ENCODE peak calls at places on chromosome 19, in six cellular contexts. R, S, T, B, H and C are unnamed samples.

GRCh38 chr19:14168259-14168972 is 32.0 kb upstream of the ASF1B start:
- DNase-seq in R (no peak), T (no peak), B (no peak), S (no peak), H (no peak), C (no peak)

GRCh38 chr19:55545913-55546495 is 661 bp upstream of the SBK3 start:
- DNase-seq in S (no peak), T (no peak), R (no peak), B (no peak), H (no peak), C (no peak)

GRCh38 chr19:29083863-29084262 is 129.1 kb downstream of the UQCRFS1 start:
- DNase-seq in R (no peak), H (no peak), B (no peak), S (no peak), T (no peak), C (no peak)

GRCh38 chr19:55118401-55118991 is 1.1 kb upstream of the PPP1R12C start:
- DNase-seq in S (peak; percentile 34), R (peak; percentile 34), T (no peak), B (no peak), H (peak; percentile 70), C (no peak)

GRCh38 chr19:55346725-55347441 is 7.2 kb downstream of the KMT5C start:
- DNase-seq in R (no peak), S (no peak), B (no peak), H (no peak), T (no peak), C (no peak)

GRCh38 chr19:15248648-15249559 is 16.7 kb upstream of the EPHX3 start:
- DNase-seq in S (peak; percentile 98), R (peak; percentile 91), B (no peak), H (peak; percentile 83), T (peak; percentile 74), C (no peak)

GRCh38 chr19:49058592-49058991 is 1.0 kb upstream of the CGB7 start:
- DNase-seq in H (no peak), R (no peak), T (no peak), S (peak; percentile 64), B (no peak), C (no peak)

GRCh38 chr19:13843104-13843921 is 33.6 kb upstream of the NANOS3 start:
- DNase-seq in R (peak; percentile 71), T (peak; percentile 64), S (peak; percentile 76), B (no peak), H (peak; percentile 71), C (no peak)

GRCh38 chr19:4923379-4923747 is 14.1 kb downstream of the UHRF1 start:
- DNase-seq in B (no peak), S (no peak), T (no peak), H (no peak), R (no peak), C (no peak)

GRCh38 chr19:38956264-38956663 is 19.3 kb downstream of the FBXO17 start:
- DNase-seq in B (no peak), S (no peak), H (no peak), T (no peak), R (no peak), C (no peak)

GRCh38 chr19:6402834-6403608 is 10.1 kb upstream of the GTF2F1 start:
- DNase-seq in R (peak; percentile 88), B (no peak), H (peak; percentile 90), T (no peak), S (peak; percentile 69), C (no peak)

GRCh38 chr19:41172297-41173164 is 20.5 kb upstream of the CYP2S1 start:
- DNase-seq in R (no peak), S (no peak), T (no peak), B (no peak), H (no peak), C (no peak)

GRCh38 chr19:1245468-1245867 is 2.9 kb upstream of the MIDN start:
- DNase-seq in T (no peak), B (no peak), R (no peak), S (no peak), H (peak; percentile 53), C (no peak)

GRCh38 chr19:32718286-32718685 is 1.3 kb upstream of the TDRD12 start:
- DNase-seq in H (no peak), S (no peak), B (no peak), R (no peak), T (no peak), C (no peak)

GRCh38 chr19:45336696-45337251 is 3.8 kb upstream of the KLC3 start:
- DNase-seq in B (no peak), T (no peak), R (no peak), S (no peak), H (no peak), C (no peak)

GRCh38 chr19:13597625-13598024 is 91.3 kb upstream of the CACNA1A start:
- DNase-seq in B (no peak), T (peak; percentile 51), S (peak; percentile 85), H (peak; percentile 72), R (peak; percentile 83), C (no peak)

GRCh38 chr19:17479325-17479791 is 9.0 kb downstream of the SLC27A1 start:
- DNase-seq in S (peak; percentile 94), T (no peak), R (peak; percentile 77), B (no peak), H (no peak), C (no peak)

GRCh38 chr19:50501186-50501567 is 9.8 kb downstream of the JOSD2 start:
- DNase-seq in R (no peak), S (no peak), H (no peak), T (no peak), B (no peak), C (no peak)

GRCh38 chr19:52007436-52007804 is 591 bp downstream of the ZNF615 start:
- DNase-seq in T (no peak), S (peak; percentile 45), R (peak; percentile 6), B (no peak), H (no peak), C (no peak)

GRCh38 chr19:18057557-18057956 is 29.2 kb downstream of the IL12RB1 start:
- DNase-seq in S (peak; percentile 36), R (no peak), B (no peak), H (no peak), T (no peak), C (no peak)

GRCh38 chr19:2453431-2454025 is 3.2 kb downstream of the LMNB2 start:
- DNase-seq in S (no peak), T (no peak), B (no peak), R (no peak), H (no peak), C (no peak)

GRCh38 chr19:39409886-39410619 is 2.4 kb upstream of the PLEKHG2 start:
- DNase-seq in T (no peak), R (peak; percentile 83), B (no peak), H (peak; percentile 92), S (peak; percentile 81), C (peak; percentile 78)

GRCh38 chr19:14632286-14632685 is 42.4 kb downstream of the ADGRE3 start:
- DNase-seq in H (no peak), S (peak; percentile 13), R (peak; percentile 24), T (peak; percentile 5), B (no peak), C (no peak)